ENCODE peak calls at places on chromosome 11, in ten cellular contexts. S is GM04503; T is AG08396; Z is A549; E is upper lobe of right lung; D is glutamatergic neuron; I is activated T-cell treated with anti-CD3 and anti-CD28 coated beads for 1 hour; P is activated CD4-positive, CD25-positive, alpha-beta regulatory T cell; F is epithelial cell of esophagus; Y is NCI-H510A treated with DMSO at 0.1 percent for 48 hours. M is an unnamed sample.

GRCh38 chr11:34502949-34503348 is 10.6 kb downstream of the ELF5 start:
- DNase-seq in S (no peak), T (no peak), Z (no peak), E (no peak), D (no peak), I (no peak), P (no peak), F (no peak), Y (no peak), M (no peak)

GRCh38 chr11:16843307-16843706 is 104.9 kb downstream of the C11orf58 start:
- DNase-seq in S (no peak), T (no peak), Z (no peak), E (no peak), D (no peak), I (no peak), P (no peak), F (peak; percentile 47), Y (peak; percentile 61), M (no peak)

GRCh38 chr11:67384851-67385366 is 6.9 kb upstream of the RAD9A start:
- DNase-seq in S (no peak), T (peak; percentile 34), Z (no peak), E (no peak), D (no peak), I (no peak), P (no peak), F (peak; percentile 74), Y (no peak), M (no peak)

GRCh38 chr11:76599041-76600013 is 71.2 kb downstream of the LRRC32 start:
- DNase-seq in S (no peak), T (no peak), Z (no peak), E (peak; percentile 47), D (no peak), I (no peak), P (no peak), F (no peak), Y (no peak), M (no peak)

GRCh38 chr11:394034-394857 is at the start of gene PKP3:
- DNase-seq in S (no peak), T (peak; percentile 79), Z (peak; percentile 86), E (peak; percentile 94), D (no peak), I (no peak), P (no peak), F (peak; percentile 99), Y (peak; percentile 64), M (peak; percentile 83)

GRCh38 chr11:117600261-117600783 is 196.7 kb downstream of the DSCAML1 start:
- DNase-seq in S (no peak), T (no peak), Z (no peak), E (no peak), D (no peak), I (no peak), P (no peak), F (no peak), Y (peak; percentile 28), M (no peak)

GRCh38 chr11:32118025-32118974 is 27.4 kb downstream of the RCN1 start:
- DNase-seq in S (no peak), T (no peak), Z (no peak), E (no peak), D (no peak), I (no peak), P (no peak), F (peak; percentile 70), Y (no peak), M (peak; percentile 77)

GRCh38 chr11:113436672-113437252 is 38.4 kb downstream of the DRD2 start:
- DNase-seq in S (no peak), T (no peak), Z (no peak), E (no peak), D (peak; percentile 63), I (no peak), P (no peak), F (no peak), Y (no peak), M (no peak)

GRCh38 chr11:96264364-96264763 is 78.6 kb downstream of the MAML2 start:
- DNase-seq in S (no peak), T (no peak), Z (no peak), E (no peak), D (no peak), I (no peak), P (no peak), F (no peak), Y (no peak), M (no peak)

M was measured in HCT116.